ENCODE peak calls at places on chromosomes 7 and 10, in six cellular contexts. One of them, this sample, is unnamed.

GRCh38 chr10:78116451-78116850 is 82.8 kb downstream of the RPS24 start:
- DNase-seq in H1: no peak
- DNase-seq in HepG2: no peak
- DNase-seq in GM12891: no peak
- DNase-seq in K562: no peak
- DNase-seq in GM12878: no peak
- DNase-seq in this sample: no peak

GRCh38 chr10:63825111-63825510 is 303.9 kb downstream of the REEP3 start:
- DNase-seq in K562: no peak
- DNase-seq in HepG2: no peak
- DNase-seq in GM12891: no peak
- DNase-seq in GM12878: no peak
- DNase-seq in H1: no peak
- DNase-seq in this sample: no peak

GRCh38 chr7:136687693-136688322 is 180.6 kb upstream of the CHRM2 start:
- DNase-seq in GM12878: no peak
- DNase-seq in K562: peak
- DNase-seq in H1: no peak
- DNase-seq in GM12891: no peak
- DNase-seq in HepG2: peak
- DNase-seq in this sample: no peak

GRCh38 chr7:142556745-142557144 is 192.5 kb upstream of the PRSS1 start:
- DNase-seq in HepG2: peak
- DNase-seq in GM12891: no peak
- DNase-seq in GM12878: no peak
- DNase-seq in K562: peak
- DNase-seq in H1: no peak
- DNase-seq in this sample: no peak

GRCh38 chr7:51263631-51264484 is 52.8 kb downstream of the COBL start:
- DNase-seq in K562: no peak
- DNase-seq in GM12878: no peak
- DNase-seq in GM12891: no peak
- DNase-seq in HepG2: no peak
- DNase-seq in H1: peak
- DNase-seq in this sample: no peak

GRCh38 chr10:76172020-76172419 is 740.6 kb downstream of the LRMDA start:
- DNase-seq in GM12891: no peak
- DNase-seq in H1: no peak
- DNase-seq in HepG2: no peak
- DNase-seq in K562: no peak
- DNase-seq in GM12878: no peak
- DNase-seq in this sample: no peak

GRCh38 chr10:73601486-73601921 is 10.4 kb upstream of the USP54 start:
- DNase-seq in GM12878: no peak
- DNase-seq in HepG2: no peak
- DNase-seq in H1: no peak
- DNase-seq in GM12891: no peak
- DNase-seq in K562: no peak
- DNase-seq in this sample: no peak

GRCh38 chr10:70034252-70034651 is 18.4 kb upstream of the MACROH2A2 start:
- DNase-seq in K562: no peak
- DNase-seq in GM12891: no peak
- DNase-seq in GM12878: no peak
- DNase-seq in H1: no peak
- DNase-seq in HepG2: no peak
- DNase-seq in this sample: no peak

GRCh38 chr7:157775021-157775559 is 438.3 kb downstream of the DNAJB6 start:
- DNase-seq in H1: no peak
- DNase-seq in GM12891: no peak
- DNase-seq in HepG2: no peak
- DNase-seq in GM12878: no peak
- DNase-seq in K562: no peak
- DNase-seq in this sample: no peak

GRCh38 chr7:92678291-92678920 is 88.2 kb upstream of the FAM133B start:
- DNase-seq in HepG2: peak
- DNase-seq in GM12878: no peak
- DNase-seq in K562: no peak
- DNase-seq in GM12891: no peak
- DNase-seq in H1: no peak
- DNase-seq in this sample: no peak

GRCh38 chr7:123417580-123417979 is 116.8 kb downstream of the IQUB start:
- DNase-seq in GM12891: no peak
- DNase-seq in HepG2: no peak
- DNase-seq in K562: no peak
- DNase-seq in GM12878: no peak
- DNase-seq in H1: no peak
- DNase-seq in this sample: no peak

GRCh38 chr10:48818861-48819490 is 120.7 kb downstream of the LRRC18 start:
- DNase-seq in HepG2: no peak
- DNase-seq in H1: no peak
- DNase-seq in GM12891: no peak
- DNase-seq in K562: no peak
- DNase-seq in GM12878: no peak
- DNase-seq in this sample: no peak

GRCh38 chr10:70920519-70920918 is 32.2 kb upstream of the PCBD1 start:
- DNase-seq in HepG2: no peak
- DNase-seq in K562: no peak
- DNase-seq in GM12891: no peak
- DNase-seq in GM12878: no peak
- DNase-seq in H1: no peak
- DNase-seq in this sample: no peak

GRCh38 chr7:101728128-101728527 is 89.3 kb upstream of the CUX1 start:
- DNase-seq in K562: no peak
- DNase-seq in GM12891: no peak
- DNase-seq in H1: no peak
- DNase-seq in HepG2: no peak
- DNase-seq in GM12878: no peak
- DNase-seq in this sample: no peak

GRCh38 chr7:21947056-21947455 is 1.4 kb upstream of the CDCA7L start:
- DNase-seq in K562: no peak
- DNase-seq in GM12878: no peak
- DNase-seq in H1: no peak
- DNase-seq in GM12891: no peak
- DNase-seq in HepG2: no peak
- DNase-seq in this sample: no peak

GRCh38 chr10:4426866-4427265 is 399.1 kb upstream of the AKR1E2 start:
- DNase-seq in GM12891: no peak
- DNase-seq in GM12878: no peak
- DNase-seq in HepG2: no peak
- DNase-seq in K562: no peak
- DNase-seq in H1: no peak
- DNase-seq in this sample: no peak

GRCh38 chr7:77698042-77698625 is 1.9 kb downstream of the RSBN1L start:
- DNase-seq in GM12878: no peak
- DNase-seq in H1: no peak
- DNase-seq in K562: peak
- DNase-seq in GM12891: no peak
- DNase-seq in HepG2: no peak
- DNase-seq in this sample: no peak

GRCh38 chr7:44280993-44281721 is 44.2 kb downstream of the CAMK2B start:
- DNase-seq in K562: no peak
- DNase-seq in HepG2: no peak
- DNase-seq in H1: peak
- DNase-seq in GM12878: no peak
- DNase-seq in GM12891: no peak
- DNase-seq in this sample: no peak
- TF ChIP-seq TAF1 in K562: no peak
- TF ChIP-seq TAF1 in HepG2: no peak
- TF ChIP-seq TAF1 in H1: no peak
- TF ChIP-seq TAF1 in GM12878: no peak
- TF ChIP-seq TAF1 in GM12891: no peak
- TF ChIP-seq TAF1 in this sample: no peak

DNA sequence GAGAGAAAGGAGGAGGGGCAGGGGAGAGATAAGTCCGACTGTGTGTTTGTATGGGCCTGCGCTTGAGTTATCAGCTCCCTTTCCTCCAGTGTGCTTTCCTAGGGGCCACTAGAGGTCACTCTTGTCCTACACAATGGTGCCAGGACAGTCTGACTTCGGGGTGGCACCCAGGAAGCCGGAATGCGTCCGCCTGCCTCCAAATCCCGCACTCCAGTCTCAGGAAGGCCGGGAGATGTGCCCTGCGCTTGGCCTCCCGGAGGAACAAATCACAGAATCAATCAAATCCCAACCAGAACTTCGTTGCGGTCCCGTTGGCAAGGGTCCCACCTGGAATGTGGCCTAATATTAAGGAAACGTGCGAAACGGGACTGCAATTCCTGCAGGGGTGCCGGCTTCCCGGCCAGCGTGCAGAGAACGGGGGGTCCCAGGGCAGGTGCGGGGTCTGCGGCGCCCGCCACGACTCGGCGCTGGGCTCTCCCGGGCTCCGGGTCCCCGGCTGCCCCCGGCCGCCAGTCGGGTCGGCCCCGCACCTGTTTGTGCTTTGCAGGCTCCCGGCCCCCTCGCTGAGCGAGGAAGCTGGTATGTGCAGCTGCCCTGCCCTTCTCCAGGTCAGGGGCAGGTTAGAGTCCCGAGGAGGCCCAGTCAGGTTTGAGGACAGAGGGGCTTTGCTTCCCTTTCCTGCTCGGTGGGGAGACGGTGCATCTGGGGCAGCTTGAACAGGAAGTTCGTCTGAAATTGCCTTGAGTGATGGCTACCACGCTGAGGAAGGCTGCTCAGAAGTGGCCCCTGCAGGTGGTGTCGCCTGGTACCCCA is 21.0 kb upstream of the HPS1 start:
- DNase-seq in K562: peak
- DNase-seq in GM12891: peak
- DNase-seq in GM12878: peak
- DNase-seq in H1: peak
- DNase-seq in HepG2: peak
- DNase-seq in this sample: peak
- TF ChIP-seq POLR2AphosphoS5 in K562: no peak
- TF ChIP-seq POLR2AphosphoS5 in GM12891: no peak
- TF ChIP-seq POLR2AphosphoS5 in GM12878: no peak
- TF ChIP-seq POLR2AphosphoS5 in H1: no peak
- TF ChIP-seq POLR2AphosphoS5 in HepG2: no peak
- TF ChIP-seq POLR2AphosphoS5 in this sample: no peak

GRCh38 chr10:123156091-123156490 is 1.9 kb downstream of the BUB3 start:
- DNase-seq in GM12878: no peak
- DNase-seq in GM12891: no peak
- DNase-seq in H1: no peak
- DNase-seq in K562: no peak
- DNase-seq in HepG2: no peak
- DNase-seq in this sample: no peak

GRCh38 chr10:123153486-123154091 is 613 bp upstream of the BUB3 start:
- DNase-seq in GM12891: no peak
- DNase-seq in K562: no peak
- DNase-seq in H1: no peak
- DNase-seq in HepG2: no peak
- DNase-seq in GM12878: no peak
- DNase-seq in this sample: no peak

GRCh38 chr10:123154943-123155505 is 822 bp downstream of the BUB3 start:
- DNase-seq in H1: no peak
- DNase-seq in GM12891: no peak
- DNase-seq in K562: peak
- DNase-seq in GM12878: no peak
- DNase-seq in HepG2: peak
- DNase-seq in this sample: no peak

GRCh38 chr10:123157210-123157609 is 3.0 kb downstream of the BUB3 start:
- DNase-seq in K562: peak
- DNase-seq in GM12891: no peak
- DNase-seq in H1: no peak
- DNase-seq in GM12878: no peak
- DNase-seq in HepG2: peak
- DNase-seq in this sample: no peak

DNA sequence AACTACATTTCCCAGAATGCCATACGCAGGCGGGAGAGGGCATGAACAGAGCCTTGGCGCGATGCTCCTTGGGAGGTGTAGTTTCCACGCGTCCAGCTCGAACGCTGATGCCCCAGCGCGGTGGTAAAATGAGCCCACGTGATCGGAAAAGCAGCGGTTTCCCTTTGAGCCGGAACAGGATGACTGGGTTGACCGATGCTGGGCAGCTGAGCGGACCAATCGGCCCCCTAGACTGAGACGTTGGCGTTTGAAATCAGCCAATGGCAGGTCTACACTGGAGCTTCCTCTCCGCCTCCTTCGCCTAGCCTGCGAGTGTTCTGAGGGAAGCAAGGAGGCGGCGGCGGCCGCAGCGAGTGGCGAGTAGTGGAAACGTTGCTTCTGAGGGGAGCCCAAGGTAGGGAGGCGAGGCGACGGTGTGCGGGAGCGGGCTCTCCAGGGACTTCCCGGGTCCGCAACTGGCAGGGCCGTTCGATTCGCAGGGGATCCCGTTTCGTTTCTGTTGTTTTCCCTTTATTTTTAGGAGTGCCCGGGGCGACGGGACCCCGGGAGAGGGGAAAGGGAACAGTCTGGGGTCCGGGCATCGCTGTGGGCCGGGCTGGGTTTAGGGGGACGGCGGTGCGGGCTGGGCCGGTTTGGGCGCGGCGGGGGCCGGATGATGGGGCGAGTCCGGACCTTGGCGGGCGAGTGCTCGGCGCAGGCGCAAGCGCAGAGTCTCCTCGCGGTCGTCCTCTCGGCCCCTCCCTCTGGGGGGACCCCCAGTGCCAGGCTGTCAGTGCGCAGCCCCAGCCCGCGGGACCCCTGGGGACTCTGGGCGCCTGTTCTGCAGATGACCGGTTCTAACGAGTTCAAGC is at the start of gene BUB3:
- DNase-seq in GM12878: peak
- DNase-seq in HepG2: peak
- DNase-seq in GM12891: peak
- DNase-seq in H1: peak
- DNase-seq in K562: peak
- DNase-seq in this sample: peak
- TF ChIP-seq POLR2A in GM12878: peak
- TF ChIP-seq POLR2A in HepG2: peak
- TF ChIP-seq POLR2A in GM12891: peak
- TF ChIP-seq POLR2A in H1: peak
- TF ChIP-seq POLR2A in K562: peak
- TF ChIP-seq POLR2A in this sample: peak

DNA sequence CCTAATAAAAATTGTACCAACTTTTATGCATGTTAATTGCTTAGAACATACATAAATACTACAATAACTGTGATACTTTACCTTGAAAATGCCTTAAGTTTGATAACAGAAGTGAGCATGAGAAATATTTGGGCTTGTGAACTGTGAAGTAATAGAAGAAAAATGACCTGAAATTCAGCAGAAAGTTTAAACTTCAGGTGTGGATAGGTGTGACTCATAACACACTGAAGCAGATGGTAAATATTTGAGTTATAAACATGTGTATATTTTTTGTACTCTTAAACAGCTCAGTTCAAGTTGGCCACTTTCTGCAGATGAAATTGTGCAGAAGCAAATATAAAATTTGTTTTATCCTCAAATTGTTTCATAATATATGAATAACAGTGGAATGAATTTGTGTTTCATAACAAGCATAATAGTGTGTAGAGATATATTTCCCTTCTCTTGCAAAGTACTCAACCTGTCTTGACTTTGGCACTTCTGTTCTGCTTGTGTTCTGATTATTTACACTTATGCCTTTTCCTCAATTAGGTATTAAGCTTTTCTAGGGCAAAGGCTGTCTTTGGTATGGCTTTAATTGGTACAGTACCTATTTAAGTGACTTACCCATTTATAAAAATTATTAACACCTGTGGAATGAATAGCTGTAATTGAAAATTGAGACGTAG is 122.4 kb downstream of the PRKG1 start:
- DNase-seq in GM12891: no peak
- DNase-seq in HepG2: no peak
- DNase-seq in GM12878: no peak
- DNase-seq in K562: no peak
- DNase-seq in H1: no peak
- DNase-seq in this sample: no peak
- TF ChIP-seq TAF1 in GM12891: no peak
- TF ChIP-seq TAF1 in HepG2: no peak
- TF ChIP-seq TAF1 in GM12878: no peak
- TF ChIP-seq TAF1 in K562: no peak
- TF ChIP-seq TAF1 in H1: no peak
- TF ChIP-seq TAF1 in this sample: no peak

GRCh38 chr10:3331104-3331645 is 158.6 kb upstream of the PITRM1 start:
- DNase-seq in K562: no peak
- DNase-seq in GM12878: no peak
- DNase-seq in H1: no peak
- DNase-seq in GM12891: no peak
- DNase-seq in HepG2: no peak
- DNase-seq in this sample: no peak
- TF ChIP-seq POLR2AphosphoS5 in K562: no peak
- TF ChIP-seq POLR2AphosphoS5 in GM12878: no peak
- TF ChIP-seq POLR2AphosphoS5 in H1: no peak
- TF ChIP-seq POLR2AphosphoS5 in GM12891: no peak
- TF ChIP-seq POLR2AphosphoS5 in HepG2: no peak
- TF ChIP-seq POLR2AphosphoS5 in this sample: no peak